ENCODE peak calls at places on chromosomes 2 and 18, in four cellular contexts. X, W, M and Q are unnamed samples.

GRCh38 chr2:135337066-135337465 is 194.0 kb downstream of the ZRANB3 start:
- DNase-seq in M (no peak), W (no peak), X (no peak), Q (peak; percentile 29)

GRCh38 chr2:209721497-209721896 is 50.1 kb upstream of the UNC80 start:
- DNase-seq in M (no peak), X (no peak), W (no peak), Q (no peak)

GRCh38 chr2:232540441-232541041 is 1.0 kb downstream of the CHRNG start:
- DNase-seq in X (peak; percentile 56), W (no peak), M (no peak), Q (no peak)

GRCh38 chr18:32920796-32921787 is 148.3 kb upstream of the KLHL14 start:
- DNase-seq in M (no peak), W (no peak), X (no peak), Q (no peak)

GRCh38 chr18:41899535-41899934 is 55.5 kb upstream of the PIK3C3 start:
- DNase-seq in M (no peak), W (no peak), X (no peak), Q (no peak)

GRCh38 chr2:121897335-121897970 is 142.0 kb downstream of the TSN start:
- DNase-seq in X (no peak), M (no peak), W (no peak), Q (peak; percentile 38)

GRCh38 chr2:30232027-30232800 is 880 bp downstream of the LBH start:
- DNase-seq in W (peak; percentile 59), X (peak; percentile 86), M (peak; percentile 63), Q (peak; percentile 75)

GRCh38 chr18:8673276-8674209 is 31.8 kb upstream of the MTCL1 start:
- DNase-seq in W (no peak), M (no peak), X (no peak), Q (no peak)

GRCh38 chr2:3625186-3625585 is 30.3 kb downstream of the COLEC11 start:
- DNase-seq in X (peak; percentile 41), W (no peak), M (peak; percentile 24), Q (no peak)

GRCh38 chr2:132733119-132733518 is 63.1 kb upstream of the LYPD1 start:
- DNase-seq in W (no peak), M (no peak), X (no peak), Q (no peak)

GRCh38 chr2:162582357-162582798 is 238.4 kb downstream of the GCA start:
- DNase-seq in W (peak; percentile 37), X (no peak), M (no peak), Q (no peak)

GRCh38 chr2:232502901-232503791 is 15.5 kb upstream of the ECEL1 start:
- DNase-seq in X (no peak), M (peak; percentile 53), W (no peak), Q (no peak)

GRCh38 chr2:69464575-69464974 is 27.3 kb upstream of the NFU1 start:
- DNase-seq in W (no peak), X (peak; percentile 82), M (peak; percentile 42), Q (no peak)

GRCh38 chr2:135052997-135053474 is 944 bp downstream of the RAB3GAP1 start:
- DNase-seq in W (no peak), M (no peak), X (no peak), Q (no peak)

GRCh38 chr2:144111443-144111842 is 408.5 kb downstream of the ZEB2 start:
- DNase-seq in X (no peak), M (no peak), W (no peak), Q (no peak)

GRCh38 chr2:16170675-16171424 is 230.5 kb downstream of the MYCN start:
- DNase-seq in W (no peak), M (no peak), X (no peak), Q (no peak)

GRCh38 chr18:61464551-61465102 is 131.4 kb downstream of the CDH20 start:
- DNase-seq in W (no peak), X (no peak), M (no peak), Q (no peak)

GRCh38 chr2:19111297-19111696 is 247.1 kb downstream of the OSR1 start:
- DNase-seq in M (no peak), W (no peak), X (no peak), Q (no peak)

GRCh38 chr2:2847131-2847740 is 516.2 kb upstream of the MYT1L start:
- DNase-seq in M (no peak), W (no peak), X (no peak), Q (no peak)

GRCh38 chr2:193695367-193695766 is 1500.6 kb upstream of the TMEFF2 start:
- DNase-seq in M (no peak), W (no peak), X (no peak), Q (peak; percentile 72)

GRCh38 chr2:216858312-216858711 is 1.6 kb downstream of the TNP1 start:
- DNase-seq in M (no peak), X (no peak), W (no peak), Q (no peak)

GRCh38 chr2:224004105-224004715 is 34.9 kb downstream of the SERPINE2 start:
- DNase-seq in M (no peak), X (no peak), W (no peak), Q (no peak)

GRCh38 chr2:234491897-234492296 is 5.0 kb downstream of the ARL4C start:
- DNase-seq in M (no peak), X (no peak), W (no peak), Q (no peak)

GRCh38 chr2:236626391-236627150 is 56.9 kb downstream of the ACKR3 start:
- DNase-seq in X (peak; percentile 55), M (no peak), W (no peak), Q (no peak)

GRCh38 chr2:118714115-118714514 is 133.3 kb downstream of the EN1 start:
- DNase-seq in W (no peak), M (no peak), X (no peak), Q (no peak)

GRCh38 chr2:3778841-3779505 is 75.6 kb downstream of the DCDC2C start:
- DNase-seq in W (no peak), M (no peak), X (no peak), Q (no peak)

GRCh38 chr2:67267238-67267637 is 129.9 kb upstream of the ETAA1 start:
- DNase-seq in M (no peak), W (no peak), X (no peak), Q (no peak)

GRCh38 chr2:207086136-207086535 is 79.6 kb downstream of the KLF7 start:
- DNase-seq in M (peak; percentile 54), W (no peak), X (peak; percentile 73), Q (no peak)

GRCh38 chr2:127541849-127542630 is 6.6 kb downstream of the MYO7B start:
- DNase-seq in W (no peak), M (no peak), X (no peak), Q (no peak)

GRCh38 chr2:179331066-179331465 is 66.4 kb upstream of the SESTD1 start:
- DNase-seq in X (no peak), M (no peak), W (no peak), Q (no peak)

GRCh38 chr2:124875627-124876244 is 850.6 kb downstream of the CNTNAP5 start:
- DNase-seq in W (no peak), M (no peak), X (no peak), Q (no peak)

GRCh38 chr2:94759211-94759610 is 112.0 kb upstream of the TEKT4 start:
- DNase-seq in W (no peak), M (no peak), X (no peak), Q (peak; percentile 57)

GRCh38 chr2:118750959-118751565 is 96.4 kb downstream of the EN1 start:
- DNase-seq in W (no peak), X (no peak), M (no peak), Q (no peak)

GRCh38 chr18:57431512-57432080 is 3.6 kb upstream of the ONECUT2 start:
- DNase-seq in X (no peak), W (no peak), M (no peak), Q (peak; percentile 33)

GRCh38 chr18:57433492-57434176 is 1.5 kb upstream of the ONECUT2 start:
- DNase-seq in W (no peak), X (no peak), M (no peak), Q (no peak)

GRCh38 chr18:57430983-57431382 is 4.2 kb upstream of the ONECUT2 start:
- DNase-seq in M (no peak), W (no peak), X (no peak), Q (no peak)

GRCh38 chr18:57432765-57433400 is 2.3 kb upstream of the ONECUT2 start:
- DNase-seq in X (no peak), M (no peak), W (no peak), Q (no peak)

DNA sequence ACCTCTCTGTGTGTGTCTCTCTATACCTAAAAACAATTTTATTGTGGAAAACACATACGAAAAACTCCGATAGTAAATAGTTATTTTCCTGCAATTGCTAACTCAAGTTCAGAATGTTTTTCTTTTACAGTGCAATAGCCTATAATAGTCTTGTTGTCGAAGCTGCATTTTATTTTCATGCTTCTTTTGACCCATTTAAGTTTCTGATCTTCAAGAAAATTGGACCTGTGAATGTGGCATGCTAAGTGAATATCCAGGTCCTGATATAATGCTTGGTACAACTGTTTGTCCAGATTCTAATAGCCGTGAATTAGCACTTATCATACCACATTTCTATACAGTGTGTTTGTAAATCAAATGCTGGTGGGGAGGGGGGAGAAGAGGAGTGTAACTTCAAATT is 3.1 kb upstream of the ONECUT2 start:
- DNase-seq in M (no peak), W (no peak), X (no peak), Q (no peak)
- H3K27me3 ChIP-seq in M (peaks cover 73% of the 10 kb centered on the region), W (peaks cover 84% of the 10 kb centered on the region), X (peaks cover 96% of the 10 kb centered on the region), Q (peaks cover 7% of the 10 kb centered on the region)

DNA sequence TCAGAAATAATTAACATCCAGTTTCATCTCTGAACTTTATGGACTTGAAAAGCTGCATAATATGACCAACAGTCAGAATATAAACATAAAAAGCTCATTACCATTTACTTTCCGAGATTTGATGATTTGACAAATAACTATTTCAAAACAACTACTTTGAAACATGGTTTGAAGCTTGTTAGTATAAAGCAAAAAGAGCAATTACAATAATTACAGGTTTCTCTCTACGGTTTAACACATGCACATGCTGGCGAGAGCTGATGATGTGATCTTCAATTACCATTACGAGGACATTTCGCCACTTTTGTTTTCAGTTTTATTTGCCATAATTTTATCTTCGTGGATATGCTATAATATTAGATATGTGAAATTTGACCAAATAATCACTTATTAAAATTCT is 270.2 kb downstream of the TCF4 start:
- DNase-seq in W (no peak), M (no peak), X (no peak), Q (no peak)
- H3K4me3 ChIP-seq in W (no peak overlapping the region), M (peak overlapping the region; percentile 67), X (no peak overlapping the region), Q (no peak overlapping the region)

GRCh38 chr2:241324775-241325174 is 9.1 kb downstream of the SEPTIN2 start:
- DNase-seq in W (no peak), M (no peak), X (no peak), Q (no peak)

GRCh38 chr2:241321033-241321432 is 5.3 kb downstream of the SEPTIN2 start:
- DNase-seq in X (no peak), M (no peak), W (no peak), Q (no peak)

GRCh38 chr2:241323777-241324176 is 8.1 kb downstream of the SEPTIN2 start:
- DNase-seq in X (no peak), W (no peak), M (no peak), Q (no peak)

GRCh38 chr2:241320394-241320793 is 4.7 kb downstream of the SEPTIN2 start:
- DNase-seq in X (no peak), W (no peak), M (no peak), Q (no peak)

DNA sequence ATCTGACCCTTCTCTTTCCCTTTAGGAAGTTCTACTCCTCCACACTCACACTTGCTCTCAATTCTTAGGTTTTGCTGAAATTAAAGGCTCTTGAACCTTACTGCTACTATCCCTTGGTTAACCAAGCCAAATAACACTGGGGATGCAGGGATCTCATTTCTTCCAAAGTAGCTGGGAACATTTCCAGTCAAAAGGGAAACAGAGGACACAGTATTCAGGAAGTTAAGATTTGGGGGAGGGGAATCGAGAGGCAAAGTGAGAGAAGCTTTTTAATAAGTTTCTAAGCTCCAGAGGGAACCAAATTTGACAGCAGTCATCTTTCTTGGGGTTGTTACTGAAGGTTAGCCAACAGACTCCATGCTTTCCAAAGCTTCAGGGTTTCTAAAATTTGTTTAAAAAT is 6.2 kb downstream of the SEPTIN2 start:
- DNase-seq in W (no peak), X (no peak), M (no peak), Q (no peak)
- H3K4me1 ChIP-seq in W (no peaks in the 10 kb centered on the region), X (peaks cover 68% of the 10 kb centered on the region), M (peaks cover 64% of the 10 kb centered on the region), Q (peaks cover 24% of the 10 kb centered on the region)

GRCh38 chr2:181657379-181657778 is 474 bp upstream of the CERKL start:
- DNase-seq in W (no peak), M (no peak), X (no peak), Q (no peak)
- H3K27me3 ChIP-seq in W (peaks cover 6% of the 10 kb centered on the region), M (no peaks in the 10 kb centered on the region), X (peaks cover 42% of the 10 kb centered on the region), Q (peaks cover 3% of the 10 kb centered on the region)